ENCODE peak calls at places on chromosomes 1 and 21, in ten cellular contexts. One of them, this sample, is unnamed.

GRCh38 chr1:235720544-235720943 is 71.0 kb upstream of the GNG4 start:
- DNase-seq in activated CD8-positive, alpha-beta T cell treated with anti-CD3 and anti-CD28 coated beads for 36 hours: no peak
- DNase-seq in H9: no peak
- DNase-seq in left ventricle myocardium inferior: no peak
- DNase-seq in cardiac muscle cell: no peak
- DNase-seq in progenitor cell of endocrine pancreas: no peak
- DNase-seq in GM13977: no peak
- DNase-seq in heart left ventricle: no peak
- DNase-seq in astrocyte of the spinal cord: peak
- DNase-seq in dorsolateral prefrontal cortex: no peak
- DNase-seq in this sample: no peak

GRCh38 chr1:97145321-97145956 is 423.9 kb downstream of the PTBP2 start:
- DNase-seq in activated CD8-positive, alpha-beta T cell treated with anti-CD3 and anti-CD28 coated beads for 36 hours: no peak
- DNase-seq in H9: no peak
- DNase-seq in left ventricle myocardium inferior: no peak
- DNase-seq in cardiac muscle cell: no peak
- DNase-seq in progenitor cell of endocrine pancreas: no peak
- DNase-seq in GM13977: no peak
- DNase-seq in heart left ventricle: no peak
- DNase-seq in astrocyte of the spinal cord: peak
- DNase-seq in dorsolateral prefrontal cortex: peak
- DNase-seq in this sample: no peak

GRCh38 chr1:20494609-20495311 is 8.8 kb upstream of the CAMK2N1 start:
- DNase-seq in activated CD8-positive, alpha-beta T cell treated with anti-CD3 and anti-CD28 coated beads for 36 hours: no peak
- DNase-seq in H9: no peak
- DNase-seq in left ventricle myocardium inferior: no peak
- DNase-seq in cardiac muscle cell: no peak
- DNase-seq in progenitor cell of endocrine pancreas: no peak
- DNase-seq in GM13977: no peak
- DNase-seq in heart left ventricle: no peak
- DNase-seq in astrocyte of the spinal cord: peak
- DNase-seq in dorsolateral prefrontal cortex: no peak
- DNase-seq in this sample: no peak

GRCh38 chr1:167345386-167345733 is 124.7 kb downstream of the POU2F1 start:
- DNase-seq in activated CD8-positive, alpha-beta T cell treated with anti-CD3 and anti-CD28 coated beads for 36 hours: no peak
- DNase-seq in H9: no peak
- DNase-seq in left ventricle myocardium inferior: no peak
- DNase-seq in cardiac muscle cell: no peak
- DNase-seq in progenitor cell of endocrine pancreas: no peak
- DNase-seq in GM13977: no peak
- DNase-seq in heart left ventricle: no peak
- DNase-seq in astrocyte of the spinal cord: no peak
- DNase-seq in dorsolateral prefrontal cortex: no peak
- DNase-seq in this sample: no peak

GRCh38 chr1:67316918-67317317 is 9.2 kb downstream of the IL12RB2 start:
- DNase-seq in activated CD8-positive, alpha-beta T cell treated with anti-CD3 and anti-CD28 coated beads for 36 hours: no peak
- DNase-seq in H9: no peak
- DNase-seq in left ventricle myocardium inferior: no peak
- DNase-seq in cardiac muscle cell: no peak
- DNase-seq in progenitor cell of endocrine pancreas: no peak
- DNase-seq in GM13977: no peak
- DNase-seq in heart left ventricle: no peak
- DNase-seq in astrocyte of the spinal cord: no peak
- DNase-seq in dorsolateral prefrontal cortex: no peak
- DNase-seq in this sample: no peak

GRCh38 chr1:224594360-224594759 is 21.8 kb upstream of the CNIH3 start:
- DNase-seq in activated CD8-positive, alpha-beta T cell treated with anti-CD3 and anti-CD28 coated beads for 36 hours: no peak
- DNase-seq in H9: peak
- DNase-seq in left ventricle myocardium inferior: no peak
- DNase-seq in cardiac muscle cell: no peak
- DNase-seq in progenitor cell of endocrine pancreas: no peak
- DNase-seq in GM13977: no peak
- DNase-seq in heart left ventricle: no peak
- DNase-seq in astrocyte of the spinal cord: no peak
- DNase-seq in dorsolateral prefrontal cortex: no peak
- DNase-seq in this sample: no peak

GRCh38 chr21:15564907-15565306 is 164.9 kb upstream of the USP25 start:
- DNase-seq in activated CD8-positive, alpha-beta T cell treated with anti-CD3 and anti-CD28 coated beads for 36 hours: no peak
- DNase-seq in H9: no peak
- DNase-seq in left ventricle myocardium inferior: no peak
- DNase-seq in cardiac muscle cell: peak
- DNase-seq in progenitor cell of endocrine pancreas: no peak
- DNase-seq in GM13977: no peak
- DNase-seq in heart left ventricle: no peak
- DNase-seq in astrocyte of the spinal cord: no peak
- DNase-seq in dorsolateral prefrontal cortex: no peak
- DNase-seq in this sample: no peak

GRCh38 chr1:37476087-37476452 is 1.7 kb downstream of the ZC3H12A start:
- DNase-seq in activated CD8-positive, alpha-beta T cell treated with anti-CD3 and anti-CD28 coated beads for 36 hours: peak
- DNase-seq in H9: no peak
- DNase-seq in left ventricle myocardium inferior: no peak
- DNase-seq in cardiac muscle cell: no peak
- DNase-seq in progenitor cell of endocrine pancreas: no peak
- DNase-seq in GM13977: no peak
- DNase-seq in heart left ventricle: no peak
- DNase-seq in astrocyte of the spinal cord: no peak
- DNase-seq in dorsolateral prefrontal cortex: no peak
- DNase-seq in this sample: no peak

GRCh38 chr1:102897537-102897936 is 210.8 kb downstream of the COL11A1 start:
- DNase-seq in activated CD8-positive, alpha-beta T cell treated with anti-CD3 and anti-CD28 coated beads for 36 hours: no peak
- DNase-seq in H9: no peak
- DNase-seq in left ventricle myocardium inferior: no peak
- DNase-seq in cardiac muscle cell: no peak
- DNase-seq in progenitor cell of endocrine pancreas: no peak
- DNase-seq in GM13977: no peak
- DNase-seq in heart left ventricle: no peak
- DNase-seq in astrocyte of the spinal cord: peak
- DNase-seq in dorsolateral prefrontal cortex: no peak
- DNase-seq in this sample: no peak

GRCh38 chr1:226207048-226207447 is 16.4 kb upstream of the MIXL1 start:
- DNase-seq in activated CD8-positive, alpha-beta T cell treated with anti-CD3 and anti-CD28 coated beads for 36 hours: no peak
- DNase-seq in H9: no peak
- DNase-seq in left ventricle myocardium inferior: no peak
- DNase-seq in cardiac muscle cell: no peak
- DNase-seq in progenitor cell of endocrine pancreas: no peak
- DNase-seq in GM13977: no peak
- DNase-seq in heart left ventricle: no peak
- DNase-seq in astrocyte of the spinal cord: no peak
- DNase-seq in dorsolateral prefrontal cortex: no peak
- DNase-seq in this sample: no peak
- TF ChIP-seq CTCF in activated CD8-positive, alpha-beta T cell treated with anti-CD3 and anti-CD28 coated beads for 36 hours: no peak
- TF ChIP-seq CTCF in H9: no peak
- TF ChIP-seq CTCF in left ventricle myocardium inferior: no peak
- TF ChIP-seq CTCF in cardiac muscle cell: no peak
- TF ChIP-seq CTCF in progenitor cell of endocrine pancreas: no peak
- TF ChIP-seq CTCF in GM13977: no peak
- TF ChIP-seq CTCF in heart left ventricle: no peak
- TF ChIP-seq CTCF in astrocyte of the spinal cord: no peak
- TF ChIP-seq CTCF in dorsolateral prefrontal cortex: no peak
- TF ChIP-seq CTCF in this sample: no peak

GRCh38 chr1:185083818-185084217 is 38.5 kb downstream of the RNF2 start:
- DNase-seq in activated CD8-positive, alpha-beta T cell treated with anti-CD3 and anti-CD28 coated beads for 36 hours: no peak
- DNase-seq in H9: no peak
- DNase-seq in left ventricle myocardium inferior: no peak
- DNase-seq in cardiac muscle cell: no peak
- DNase-seq in progenitor cell of endocrine pancreas: no peak
- DNase-seq in GM13977: no peak
- DNase-seq in heart left ventricle: no peak
- DNase-seq in astrocyte of the spinal cord: no peak
- DNase-seq in dorsolateral prefrontal cortex: no peak
- DNase-seq in this sample: no peak
- TF ChIP-seq CTCF in activated CD8-positive, alpha-beta T cell treated with anti-CD3 and anti-CD28 coated beads for 36 hours: no peak
- TF ChIP-seq CTCF in H9: no peak
- TF ChIP-seq CTCF in left ventricle myocardium inferior: no peak
- TF ChIP-seq CTCF in cardiac muscle cell: no peak
- TF ChIP-seq CTCF in progenitor cell of endocrine pancreas: no peak
- TF ChIP-seq CTCF in GM13977: no peak
- TF ChIP-seq CTCF in heart left ventricle: no peak
- TF ChIP-seq CTCF in astrocyte of the spinal cord: no peak
- TF ChIP-seq CTCF in dorsolateral prefrontal cortex: no peak
- TF ChIP-seq CTCF in this sample: no peak

GRCh38 chr1:16613185-16614147 is at the start of gene NBPF1:
- DNase-seq in activated CD8-positive, alpha-beta T cell treated with anti-CD3 and anti-CD28 coated beads for 36 hours: peak
- DNase-seq in H9: peak
- DNase-seq in left ventricle myocardium inferior: peak
- DNase-seq in cardiac muscle cell: peak
- DNase-seq in progenitor cell of endocrine pancreas: peak
- DNase-seq in GM13977: peak
- DNase-seq in heart left ventricle: peak
- DNase-seq in astrocyte of the spinal cord: peak
- DNase-seq in dorsolateral prefrontal cortex: peak
- DNase-seq in this sample: peak
- TF ChIP-seq CTCF in activated CD8-positive, alpha-beta T cell treated with anti-CD3 and anti-CD28 coated beads for 36 hours: no peak
- TF ChIP-seq CTCF in H9: no peak
- TF ChIP-seq CTCF in left ventricle myocardium inferior: no peak
- TF ChIP-seq CTCF in cardiac muscle cell: no peak
- TF ChIP-seq CTCF in progenitor cell of endocrine pancreas: peak
- TF ChIP-seq CTCF in GM13977: peak
- TF ChIP-seq CTCF in heart left ventricle: peak
- TF ChIP-seq CTCF in astrocyte of the spinal cord: no peak
- TF ChIP-seq CTCF in dorsolateral prefrontal cortex: peak
- TF ChIP-seq CTCF in this sample: no peak

GRCh38 chr1:42479621-42480020 is 16.5 kb downstream of the CCDC30 start:
- DNase-seq in activated CD8-positive, alpha-beta T cell treated with anti-CD3 and anti-CD28 coated beads for 36 hours: no peak
- DNase-seq in H9: peak
- DNase-seq in left ventricle myocardium inferior: no peak
- DNase-seq in cardiac muscle cell: no peak
- DNase-seq in progenitor cell of endocrine pancreas: no peak
- DNase-seq in GM13977: no peak
- DNase-seq in heart left ventricle: peak
- DNase-seq in astrocyte of the spinal cord: no peak
- DNase-seq in dorsolateral prefrontal cortex: no peak
- DNase-seq in this sample: no peak
- TF ChIP-seq CTCF in activated CD8-positive, alpha-beta T cell treated with anti-CD3 and anti-CD28 coated beads for 36 hours: peak
- TF ChIP-seq CTCF in H9: peak
- TF ChIP-seq CTCF in left ventricle myocardium inferior: no peak
- TF ChIP-seq CTCF in cardiac muscle cell: peak
- TF ChIP-seq CTCF in progenitor cell of endocrine pancreas: no peak
- TF ChIP-seq CTCF in GM13977: no peak
- TF ChIP-seq CTCF in heart left ventricle: no peak
- TF ChIP-seq CTCF in astrocyte of the spinal cord: peak
- TF ChIP-seq CTCF in dorsolateral prefrontal cortex: no peak
- TF ChIP-seq CTCF in this sample: no peak

GRCh38 chr1:115134850-115135484 is 45.7 kb upstream of the TSPAN2 start:
- DNase-seq in activated CD8-positive, alpha-beta T cell treated with anti-CD3 and anti-CD28 coated beads for 36 hours: no peak
- DNase-seq in H9: no peak
- DNase-seq in left ventricle myocardium inferior: no peak
- DNase-seq in cardiac muscle cell: no peak
- DNase-seq in progenitor cell of endocrine pancreas: no peak
- DNase-seq in GM13977: no peak
- DNase-seq in heart left ventricle: no peak
- DNase-seq in astrocyte of the spinal cord: peak
- DNase-seq in dorsolateral prefrontal cortex: no peak
- DNase-seq in this sample: no peak
- TF ChIP-seq CTCF in activated CD8-positive, alpha-beta T cell treated with anti-CD3 and anti-CD28 coated beads for 36 hours: no peak
- TF ChIP-seq CTCF in H9: no peak
- TF ChIP-seq CTCF in left ventricle myocardium inferior: no peak
- TF ChIP-seq CTCF in cardiac muscle cell: peak
- TF ChIP-seq CTCF in progenitor cell of endocrine pancreas: no peak
- TF ChIP-seq CTCF in GM13977: no peak
- TF ChIP-seq CTCF in heart left ventricle: no peak
- TF ChIP-seq CTCF in astrocyte of the spinal cord: peak
- TF ChIP-seq CTCF in dorsolateral prefrontal cortex: no peak
- TF ChIP-seq CTCF in this sample: no peak

GRCh38 chr1:81559662-81560350 is 240.9 kb upstream of the ADGRL2 start:
- DNase-seq in activated CD8-positive, alpha-beta T cell treated with anti-CD3 and anti-CD28 coated beads for 36 hours: no peak
- DNase-seq in H9: no peak
- DNase-seq in left ventricle myocardium inferior: no peak
- DNase-seq in cardiac muscle cell: no peak
- DNase-seq in progenitor cell of endocrine pancreas: no peak
- DNase-seq in GM13977: no peak
- DNase-seq in heart left ventricle: no peak
- DNase-seq in astrocyte of the spinal cord: no peak
- DNase-seq in dorsolateral prefrontal cortex: no peak
- DNase-seq in this sample: no peak

GRCh38 chr1:81563632-81564031 is 237.1 kb upstream of the ADGRL2 start:
- DNase-seq in activated CD8-positive, alpha-beta T cell treated with anti-CD3 and anti-CD28 coated beads for 36 hours: no peak
- DNase-seq in H9: no peak
- DNase-seq in left ventricle myocardium inferior: no peak
- DNase-seq in cardiac muscle cell: no peak
- DNase-seq in progenitor cell of endocrine pancreas: no peak
- DNase-seq in GM13977: no peak
- DNase-seq in heart left ventricle: no peak
- DNase-seq in astrocyte of the spinal cord: no peak
- DNase-seq in dorsolateral prefrontal cortex: no peak
- DNase-seq in this sample: no peak

GRCh38 chr1:81558291-81559076 is 242.2 kb upstream of the ADGRL2 start:
- DNase-seq in activated CD8-positive, alpha-beta T cell treated with anti-CD3 and anti-CD28 coated beads for 36 hours: no peak
- DNase-seq in H9: no peak
- DNase-seq in left ventricle myocardium inferior: no peak
- DNase-seq in cardiac muscle cell: no peak
- DNase-seq in progenitor cell of endocrine pancreas: no peak
- DNase-seq in GM13977: no peak
- DNase-seq in heart left ventricle: no peak
- DNase-seq in astrocyte of the spinal cord: no peak
- DNase-seq in dorsolateral prefrontal cortex: no peak
- DNase-seq in this sample: no peak

GRCh38 chr1:81562934-81563333 is 237.8 kb upstream of the ADGRL2 start:
- DNase-seq in activated CD8-positive, alpha-beta T cell treated with anti-CD3 and anti-CD28 coated beads for 36 hours: no peak
- DNase-seq in H9: no peak
- DNase-seq in left ventricle myocardium inferior: no peak
- DNase-seq in cardiac muscle cell: no peak
- DNase-seq in progenitor cell of endocrine pancreas: no peak
- DNase-seq in GM13977: no peak
- DNase-seq in heart left ventricle: no peak
- DNase-seq in astrocyte of the spinal cord: no peak
- DNase-seq in dorsolateral prefrontal cortex: no peak
- DNase-seq in this sample: no peak

GRCh38 chr1:81560629-81561028 is 240.1 kb upstream of the ADGRL2 start:
- DNase-seq in activated CD8-positive, alpha-beta T cell treated with anti-CD3 and anti-CD28 coated beads for 36 hours: no peak
- DNase-seq in H9: no peak
- DNase-seq in left ventricle myocardium inferior: no peak
- DNase-seq in cardiac muscle cell: no peak
- DNase-seq in progenitor cell of endocrine pancreas: no peak
- DNase-seq in GM13977: no peak
- DNase-seq in heart left ventricle: no peak
- DNase-seq in astrocyte of the spinal cord: no peak
- DNase-seq in dorsolateral prefrontal cortex: no peak
- DNase-seq in this sample: no peak
- TF ChIP-seq CTCF in activated CD8-positive, alpha-beta T cell treated with anti-CD3 and anti-CD28 coated beads for 36 hours: no peak
- TF ChIP-seq CTCF in H9: no peak
- TF ChIP-seq CTCF in left ventricle myocardium inferior: no peak
- TF ChIP-seq CTCF in cardiac muscle cell: no peak
- TF ChIP-seq CTCF in progenitor cell of endocrine pancreas: no peak
- TF ChIP-seq CTCF in GM13977: no peak
- TF ChIP-seq CTCF in heart left ventricle: no peak
- TF ChIP-seq CTCF in astrocyte of the spinal cord: no peak
- TF ChIP-seq CTCF in dorsolateral prefrontal cortex: no peak
- TF ChIP-seq CTCF in this sample: no peak